ENCODE peak calls at places on chromosomes 3 and 15, in four cellular contexts. One of them, this sample, is unnamed.

GRCh38 chr3:56269755-56270154 is 198.5 kb downstream of the ERC2 start:
- DNase-seq in NCI-H774: no peak
- DNase-seq in C1 segment of cervical spinal cord: peak
- DNase-seq in heart right ventricle: no peak
- DNase-seq in this sample: no peak

GRCh38 chr3:49593046-49593445 is 38.8 kb downstream of the BSN start:
- DNase-seq in NCI-H774: no peak
- DNase-seq in C1 segment of cervical spinal cord: no peak
- DNase-seq in heart right ventricle: no peak
- DNase-seq in this sample: no peak

GRCh38 chr3:4711680-4711992 is 218.5 kb downstream of the ITPR1 start:
- DNase-seq in NCI-H774: no peak
- DNase-seq in C1 segment of cervical spinal cord: no peak
- DNase-seq in heart right ventricle: no peak
- DNase-seq in this sample: no peak

GRCh38 chr3:189324538-189325138 is 152.9 kb downstream of the TPRG1 start:
- DNase-seq in NCI-H774: peak
- DNase-seq in C1 segment of cervical spinal cord: no peak
- DNase-seq in heart right ventricle: no peak
- DNase-seq in this sample: no peak

GRCh38 chr3:174162550-174162949 is 696.6 kb upstream of the NAALADL2 start:
- DNase-seq in NCI-H774: no peak
- DNase-seq in C1 segment of cervical spinal cord: no peak
- DNase-seq in heart right ventricle: no peak
- DNase-seq in this sample: no peak

GRCh38 chr3:28835751-28836150 is 445.1 kb upstream of the RBMS3 start:
- DNase-seq in NCI-H774: no peak
- DNase-seq in C1 segment of cervical spinal cord: no peak
- DNase-seq in heart right ventricle: peak
- DNase-seq in this sample: no peak

GRCh38 chr3:47000922-47001730 is 21.7 kb downstream of the NBEAL2 start:
- DNase-seq in NCI-H774: no peak
- DNase-seq in C1 segment of cervical spinal cord: no peak
- DNase-seq in heart right ventricle: peak
- DNase-seq in this sample: no peak

GRCh38 chr3:44125241-44125640 is 116.4 kb upstream of the TOPAZ1 start:
- DNase-seq in NCI-H774: no peak
- DNase-seq in C1 segment of cervical spinal cord: no peak
- DNase-seq in heart right ventricle: no peak
- DNase-seq in this sample: no peak

GRCh38 chr3:44248152-44248551 is 6.5 kb downstream of the TOPAZ1 start:
- DNase-seq in NCI-H774: no peak
- DNase-seq in C1 segment of cervical spinal cord: no peak
- DNase-seq in heart right ventricle: no peak
- DNase-seq in this sample: no peak

GRCh38 chr3:43872301-43872700 is 181.6 kb downstream of the ABHD5 start:
- DNase-seq in NCI-H774: no peak
- DNase-seq in C1 segment of cervical spinal cord: no peak
- DNase-seq in heart right ventricle: no peak
- DNase-seq in this sample: no peak

GRCh38 chr3:52891615-52892081 is 5.7 kb downstream of the STIMATE start:
- DNase-seq in NCI-H774: no peak
- DNase-seq in C1 segment of cervical spinal cord: no peak
- DNase-seq in heart right ventricle: no peak
- DNase-seq in this sample: peak

GRCh38 chr3:114499986-114500385 is 206.2 kb downstream of the TIGIT start:
- DNase-seq in NCI-H774: no peak
- DNase-seq in C1 segment of cervical spinal cord: no peak
- DNase-seq in heart right ventricle: no peak
- DNase-seq in this sample: no peak

GRCh38 chr3:195761031-195761430 is 40.3 kb downstream of the MUC20 start:
- DNase-seq in NCI-H774: no peak
- DNase-seq in C1 segment of cervical spinal cord: no peak
- DNase-seq in heart right ventricle: no peak
- DNase-seq in this sample: peak

GRCh38 chr3:132417695-132418520 is 606 bp downstream of the DNAJC13 start:
- DNase-seq in NCI-H774: peak
- DNase-seq in C1 segment of cervical spinal cord: peak
- DNase-seq in heart right ventricle: no peak
- DNase-seq in this sample: peak

GRCh38 chr3:159077860-159078259 is 276.0 kb downstream of the MFSD1 start:
- DNase-seq in NCI-H774: no peak
- DNase-seq in C1 segment of cervical spinal cord: no peak
- DNase-seq in heart right ventricle: no peak
- DNase-seq in this sample: no peak

GRCh38 chr15:76153241-76154197 is 93.7 kb downstream of the TMEM266 start:
- DNase-seq in NCI-H774: no peak
- DNase-seq in C1 segment of cervical spinal cord: peak
- DNase-seq in heart right ventricle: no peak
- DNase-seq in this sample: no peak

GRCh38 chr3:25441234-25441856 is 13.3 kb downstream of the RARB start:
- DNase-seq in NCI-H774: no peak
- DNase-seq in C1 segment of cervical spinal cord: no peak
- DNase-seq in heart right ventricle: no peak
- DNase-seq in this sample: no peak

GRCh38 chr15:78228356-78228996 is 5.9 kb downstream of the ACSBG1 start:
- DNase-seq in NCI-H774: no peak
- DNase-seq in C1 segment of cervical spinal cord: no peak
- DNase-seq in heart right ventricle: no peak
- DNase-seq in this sample: no peak

GRCh38 chr3:72702390-72702789 is 145.9 kb downstream of the SHQ1 start:
- DNase-seq in NCI-H774: no peak
- DNase-seq in C1 segment of cervical spinal cord: no peak
- DNase-seq in heart right ventricle: peak
- DNase-seq in this sample: no peak

GRCh38 chr3:28905798-28906197 is 375.1 kb upstream of the RBMS3 start:
- DNase-seq in NCI-H774: no peak
- DNase-seq in C1 segment of cervical spinal cord: no peak
- DNase-seq in heart right ventricle: no peak
- DNase-seq in this sample: no peak

GRCh38 chr3:194268659-194269487 is 82.3 kb downstream of the CPN2 start:
- DNase-seq in NCI-H774: no peak
- DNase-seq in C1 segment of cervical spinal cord: no peak
- DNase-seq in heart right ventricle: no peak
- DNase-seq in this sample: no peak

GRCh38 chr3:142276780-142277179 is 51.4 kb upstream of the GK5 start:
- DNase-seq in NCI-H774: no peak
- DNase-seq in C1 segment of cervical spinal cord: no peak
- DNase-seq in heart right ventricle: no peak
- DNase-seq in this sample: no peak

GRCh38 chr3:185998136-185998535 is 60.3 kb upstream of the TRA2B start:
- DNase-seq in NCI-H774: no peak
- DNase-seq in C1 segment of cervical spinal cord: no peak
- DNase-seq in heart right ventricle: no peak
- DNase-seq in this sample: no peak